ENCODE peak calls at places on chromosome 11, in seven cellular contexts. Z, W, M, G, C, O and K are unnamed samples.

GRCh38 chr11:134657631-134658030 is 245.6 kb upstream of the B3GAT1 start:
- DNase-seq in G (no peak), M (no peak), Z (no peak), O (no peak), C (peak), W (no peak), K (no peak)

GRCh38 chr11:44883277-44883676 is 67.4 kb downstream of the TP53I11 start:
- DNase-seq in Z (no peak), W (no peak), M (no peak), O (no peak), C (peak), G (no peak), K (no peak)

GRCh38 chr11:10023202-10023601 is 270.8 kb downstream of the SBF2 start:
- DNase-seq in Z (no peak), G (no peak), M (no peak), O (no peak), W (no peak), C (no peak), K (no peak)

GRCh38 chr11:65718964-65719492 is 1.6 kb downstream of the RNASEH2C start:
- DNase-seq in Z (no peak), W (no peak), C (no peak), M (peak), O (no peak), G (no peak), K (no peak)

GRCh38 chr11:68365943-68366435 is 53.6 kb downstream of the LRP5 start:
- DNase-seq in Z (no peak), W (no peak), M (no peak), C (no peak), O (no peak), G (no peak), K (no peak)

GRCh38 chr11:95605271-95605940 is 184.2 kb downstream of the FAM76B start:
- DNase-seq in W (no peak), G (no peak), O (no peak), C (no peak), M (no peak), Z (no peak), K (no peak)

GRCh38 chr11:90468923-90469322 is 246.1 kb upstream of the CHORDC1 start:
- DNase-seq in O (no peak), C (no peak), Z (peak), M (no peak), G (no peak), W (no peak), K (no peak)

GRCh38 chr11:10748241-10748640 is 2.8 kb upstream of the CTR9 start:
- DNase-seq in C (no peak), G (no peak), M (no peak), Z (no peak), O (no peak), W (no peak), K (no peak)

GRCh38 chr11:32391965-32392553 is 43.3 kb downstream of the WT1 start:
- DNase-seq in Z (peak), C (no peak), M (no peak), O (no peak), W (no peak), G (no peak), K (no peak)

GRCh38 chr11:34655335-34656008 is 34.6 kb downstream of the EHF start:
- DNase-seq in O (no peak), Z (peak), G (no peak), C (no peak), M (no peak), W (no peak), K (no peak)

GRCh38 chr11:18566406-18566805 is 22.1 kb downstream of the UEVLD start:
- DNase-seq in Z (no peak), C (no peak), G (no peak), M (no peak), O (no peak), W (no peak), K (no peak)

GRCh38 chr11:27626938-27627586 is 73.2 kb downstream of the BDNF start:
- DNase-seq in M (no peak), O (no peak), W (no peak), Z (no peak), G (no peak), C (no peak), K (no peak)

GRCh38 chr11:1831338-1832180 is 3.2 kb upstream of the SYT8 start:
- DNase-seq in G (no peak), O (no peak), W (no peak), C (no peak), Z (no peak), M (no peak), K (no peak)

GRCh38 chr11:57476883-57477506 is 16.7 kb downstream of the RTN4RL2 start:
- DNase-seq in W (no peak), M (no peak), Z (no peak), C (peak), O (no peak), G (no peak), K (no peak)

GRCh38 chr11:114326776-114327175 is 30.6 kb downstream of the NNMT start:
- DNase-seq in M (no peak), O (no peak), C (no peak), W (no peak), G (no peak), Z (no peak), K (no peak)

GRCh38 chr11:86942212-86942611 is 13.0 kb downstream of the FZD4 start:
- DNase-seq in M (no peak), O (no peak), W (no peak), G (no peak), C (no peak), Z (no peak), K (no peak)

GRCh38 chr11:75462117-75462653 is 29.2 kb upstream of the KLHL35 start:
- DNase-seq in C (no peak), M (no peak), G (no peak), W (no peak), O (no peak), Z (no peak), K (no peak)